ENCODE peak calls at places on chromosomes 5 and 9, in nine cellular contexts. O is astrocyte, U is lung, W is Caco-2, X is mesothelial cell of epicardium, N is endothelial cell, K is coronary artery, H is fibroblast of pulmonary artery, S is lower leg skin. C is an unnamed sample.

GRCh38 chr9:25453876-25454275 is 224.4 kb downstream of the TUSC1 start:
- DNase-seq in O (no peak), U (no peak), W (no peak), X (no peak), N (no peak), K (no peak), H (no peak), S (no peak), C (no peak)

GRCh38 chr5:61304611-61305369 is 27.3 kb upstream of the ZSWIM6 start:
- DNase-seq in O (peak), U (peak), W (peak), X (no peak), N (no peak), K (no peak), H (peak), S (no peak), C (no peak)

GRCh38 chr5:77518304-77518703 is 26.2 kb upstream of the WDR41 start:
- DNase-seq in O (peak), U (no peak), W (no peak), X (no peak), N (no peak), K (no peak), H (peak), S (no peak), C (no peak)

GRCh38 chr5:78920604-78921003 is 64.5 kb downstream of the ARSB start:
- DNase-seq in O (peak), U (no peak), W (peak), X (no peak), N (no peak), K (no peak), H (peak), S (no peak), C (no peak)

GRCh38 chr9:120110520-120110919 is 469.4 kb downstream of the CDK5RAP2 start:
- DNase-seq in O (no peak), U (no peak), W (no peak), X (no peak), N (no peak), K (peak), H (no peak), S (no peak), C (no peak)

GRCh38 chr5:23507278-23507685 is at the start of gene PRDM9:
- DNase-seq in O (no peak), U (peak), W (no peak), X (no peak), N (no peak), K (no peak), H (peak), S (no peak), C (no peak)

GRCh38 chr5:152905286-152905685 is 500.2 kb upstream of the NMUR2 start:
- DNase-seq in O (no peak), U (no peak), W (no peak), X (no peak), N (no peak), K (no peak), H (no peak), S (no peak), C (no peak)

GRCh38 chr5:15320896-15321295 is 179.1 kb upstream of the FBXL7 start:
- DNase-seq in O (no peak), U (no peak), W (no peak), X (no peak), N (no peak), K (no peak), H (no peak), S (no peak), C (no peak)

GRCh38 chr9:133492061-133493021 is 13.4 kb upstream of the SLC2A6 start:
- DNase-seq in O (no peak), U (no peak), W (no peak), X (no peak), N (no peak), K (no peak), H (no peak), S (no peak), C (no peak)

GRCh38 chr9:19999491-20000057 is 210.7 kb upstream of the SLC24A2 start:
- DNase-seq in O (peak), U (no peak), W (no peak), X (no peak), N (no peak), K (no peak), H (peak), S (no peak), C (no peak)

GRCh38 chr5:173334808-173335207 is 6.6 kb upstream of the STC2 start:
- DNase-seq in O (no peak), U (no peak), W (no peak), X (no peak), N (no peak), K (no peak), H (peak), S (no peak), C (no peak)

GRCh38 chr5:143514915-143515314 is 111.4 kb upstream of the NR3C1 start:
- DNase-seq in O (peak), U (no peak), W (no peak), X (no peak), N (no peak), K (no peak), H (no peak), S (no peak), C (no peak)

GRCh38 chr5:54990751-54991349 is 5.5 kb upstream of the ESM1 start:
- DNase-seq in O (peak), U (no peak), W (no peak), X (no peak), N (no peak), K (no peak), H (peak), S (no peak), C (no peak)

GRCh38 chr5:73093943-73094342 is 26.4 kb upstream of the TMEM171 start:
- DNase-seq in O (peak), U (no peak), W (no peak), X (no peak), N (no peak), K (no peak), H (peak), S (no peak), C (no peak)

GRCh38 chr5:54301215-54301614 is 9.2 kb downstream of the ARL15 start:
- DNase-seq in O (no peak), U (no peak), W (no peak), X (no peak), N (no peak), K (no peak), H (no peak), S (no peak), C (no peak)

GRCh38 chr5:38899936-38900335 is 54.1 kb downstream of the OSMR start:
- DNase-seq in O (no peak), U (no peak), W (no peak), X (no peak), N (no peak), K (no peak), H (no peak), S (no peak), C (no peak)
- TF ChIP-seq CTCF in O (no peak), U (no peak), W (no peak), X (no peak), N (no peak), K (no peak), H (no peak), S (no peak), C (no peak)

DNA sequence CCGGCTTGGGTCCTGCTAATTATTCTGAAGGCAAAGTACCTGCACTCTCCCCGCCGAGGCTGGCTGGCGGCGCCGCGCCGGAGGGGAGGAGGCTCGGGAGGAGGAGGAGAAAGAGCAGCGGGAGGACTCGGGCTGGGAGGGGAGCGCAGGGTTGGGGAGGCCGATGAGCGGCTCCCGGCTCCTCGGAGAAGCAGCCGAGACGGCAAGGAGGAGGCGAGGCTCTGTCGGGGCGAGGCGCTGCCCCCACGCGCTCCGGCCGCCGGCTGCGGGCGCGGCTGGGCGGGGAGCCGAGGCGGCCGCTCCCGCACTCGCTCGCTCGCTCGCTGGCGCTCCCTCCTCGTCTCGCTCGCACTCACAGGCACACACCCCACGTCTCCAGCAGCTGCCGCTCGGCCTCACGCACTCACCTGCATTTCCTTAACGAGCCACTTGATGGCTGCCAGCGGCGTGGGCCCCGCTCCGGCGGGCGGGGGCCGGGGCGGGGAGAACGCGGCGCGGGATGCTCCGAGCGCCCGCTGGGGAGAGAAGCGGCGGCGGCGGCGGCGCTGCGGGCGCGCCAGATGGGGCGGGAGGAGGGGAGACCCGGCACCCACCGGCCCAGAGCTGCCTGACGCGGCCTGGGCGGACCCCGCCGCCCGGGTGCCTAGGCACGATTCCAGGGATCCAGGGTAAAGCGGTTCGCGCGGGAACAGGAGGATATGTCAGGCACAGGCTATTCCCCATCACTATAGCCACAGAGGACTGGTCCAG is at the start of gene PTPRD:
- DNase-seq in O (peak), U (peak), W (peak), X (peak), N (peak), K (no peak), H (peak), S (no peak), C (no peak)
- TF ChIP-seq CTCF in O (no peak), U (no peak), W (no peak), X (no peak), N (peak), K (no peak), H (no peak), S (no peak), C (peak)

GRCh38 chr5:38258319-38259061 is at the start of gene EGFLAM:
- DNase-seq in O (no peak), U (no peak), W (peak), X (peak), N (peak), K (no peak), H (no peak), S (no peak), C (no peak)
- TF ChIP-seq CTCF in O (no peak), U (no peak), W (no peak), X (peak), N (no peak), K (no peak), H (no peak), S (no peak), C (peak)

GRCh38 chr5:30197662-30198061 is 995.8 kb upstream of the CDH6 start:
- DNase-seq in O (no peak), U (no peak), W (no peak), X (no peak), N (no peak), K (no peak), H (no peak), S (no peak), C (no peak)
- TF ChIP-seq CTCF in O (no peak), U (no peak), W (no peak), X (no peak), N (no peak), K (no peak), H (no peak), S (no peak), C (no peak)

DNA sequence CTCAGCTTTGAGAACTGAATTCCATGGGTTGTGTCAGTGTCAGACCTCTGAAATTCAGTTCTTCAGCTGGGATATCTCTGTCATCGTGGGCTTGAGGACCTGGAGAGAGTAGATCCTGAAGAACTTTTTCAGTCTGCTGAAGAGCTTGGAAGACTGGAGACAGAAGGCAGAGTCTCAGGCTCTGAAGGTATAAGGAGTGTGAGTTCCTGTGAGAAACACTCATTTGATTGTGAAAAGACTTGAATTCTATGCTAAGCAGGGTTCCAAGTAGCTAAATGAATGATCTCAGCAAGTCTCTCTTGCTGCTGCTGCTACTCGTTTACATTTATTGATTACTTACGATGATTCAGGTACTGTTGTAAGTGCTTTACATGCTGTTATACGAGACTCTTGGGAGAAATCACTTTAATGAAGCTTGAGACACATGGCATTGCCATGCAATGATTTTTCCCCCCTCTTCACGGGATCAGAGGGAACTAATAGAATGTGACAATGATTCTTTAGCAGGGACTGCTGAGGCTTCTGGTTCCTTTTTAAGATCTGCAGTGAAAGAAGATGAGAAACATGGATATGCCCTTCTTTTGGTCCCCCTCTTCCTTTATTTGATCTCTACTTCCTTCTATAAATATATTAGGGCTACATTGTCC is 63.8 kb downstream of the PTTG1 start:
- DNase-seq in O (no peak), U (no peak), W (no peak), X (no peak), N (no peak), K (no peak), H (no peak), S (no peak), C (no peak)
- TF ChIP-seq CTCF in O (no peak), U (no peak), W (no peak), X (no peak), N (no peak), K (no peak), H (no peak), S (no peak), C (no peak)

DNA sequence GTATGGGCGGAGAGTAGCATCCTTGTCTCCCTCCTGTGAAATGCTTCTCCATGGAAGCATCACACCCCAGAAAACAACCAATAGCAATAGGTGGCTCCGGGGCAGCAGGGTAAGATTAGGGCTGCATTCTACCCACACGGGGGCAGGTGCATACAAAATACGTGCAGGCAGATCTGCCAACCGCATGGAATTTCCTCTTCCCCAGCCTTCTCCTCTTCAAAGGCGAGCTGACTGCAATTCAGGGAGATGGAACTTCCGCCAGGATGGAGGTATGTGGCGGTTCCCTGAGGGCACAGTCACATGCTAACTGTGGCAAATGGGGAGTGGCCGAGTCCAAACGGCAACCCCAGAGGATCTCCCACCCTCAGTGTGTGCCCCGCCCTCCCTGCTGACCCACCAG is 81.5 kb downstream of the LMNB1 start:
- DNase-seq in O (no peak), U (no peak), W (peak), X (no peak), N (peak), K (no peak), H (no peak), S (no peak), C (peak)
- TF ChIP-seq CTCF in O (no peak), U (no peak), W (no peak), X (no peak), N (no peak), K (no peak), H (no peak), S (no peak), C (no peak)

DNA sequence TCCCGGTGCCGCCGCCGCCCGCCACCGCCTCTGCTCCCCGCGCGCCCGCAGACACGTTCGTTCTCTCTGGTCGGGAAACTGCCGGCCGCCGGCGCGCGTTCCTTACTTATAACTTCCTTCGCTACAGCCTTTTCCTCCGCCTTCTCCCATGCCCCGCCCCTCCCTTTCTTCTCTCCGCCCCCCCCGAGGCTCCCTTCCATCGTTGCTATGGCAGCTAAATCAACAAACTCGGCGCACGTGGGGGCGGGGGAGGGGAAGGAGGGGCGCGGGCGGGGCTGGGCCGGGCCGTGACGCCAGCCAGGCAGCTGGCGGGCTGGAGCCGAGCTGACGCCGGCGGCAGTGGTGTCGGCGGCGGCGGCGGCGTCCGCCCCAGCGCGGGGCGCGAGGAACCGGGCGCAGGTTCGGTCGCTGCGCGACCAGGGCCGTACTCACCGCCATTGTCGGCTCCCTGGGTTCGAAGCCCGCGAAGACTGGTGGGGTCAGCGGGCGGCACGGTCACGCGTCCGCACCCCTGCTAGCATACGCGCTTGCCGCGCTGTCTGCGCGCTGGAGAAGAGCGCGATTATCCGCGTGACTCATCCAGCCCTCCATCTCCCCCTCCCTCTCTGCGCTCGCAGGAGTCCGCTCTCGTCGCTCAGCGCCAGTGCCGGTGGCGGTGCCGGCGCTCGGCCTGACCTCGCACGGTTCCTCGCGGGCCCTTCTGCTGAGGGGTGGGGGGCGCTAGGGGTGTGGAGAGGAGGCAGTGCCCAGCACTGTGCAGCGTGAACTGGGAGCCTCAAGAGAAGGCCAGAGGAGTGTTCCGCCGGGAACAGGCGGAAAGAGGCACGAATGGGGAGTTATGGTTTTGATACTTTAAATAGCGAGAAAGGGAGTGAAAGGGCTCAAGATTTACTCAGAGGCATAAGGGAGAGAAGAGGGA is at the start of gene KLF4:
- DNase-seq in O (peak), U (peak), W (peak), X (peak), N (peak), K (peak), H (peak), S (peak), C (peak)
- TF ChIP-seq CTCF in O (no peak), U (no peak), W (no peak), X (no peak), N (no peak), K (no peak), H (no peak), S (no peak), C (no peak)

GRCh38 chr9:99511723-99512122 is 289.6 kb downstream of the SEC61B start:
- DNase-seq in O (no peak), U (no peak), W (no peak), X (no peak), N (no peak), K (no peak), H (no peak), S (no peak), C (peak)
- TF ChIP-seq CTCF in O (no peak), U (no peak), W (no peak), X (no peak), N (no peak), K (no peak), H (no peak), S (no peak), C (no peak)

GRCh38 chr5:150710165-150710564 is 9.3 kb upstream of the RBM22 start:
- DNase-seq in O (no peak), U (no peak), W (no peak), X (no peak), N (no peak), K (no peak), H (peak), S (no peak), C (no peak)
- TF ChIP-seq CTCF in O (peak), U (no peak), W (no peak), X (no peak), N (no peak), K (no peak), H (peak), S (no peak), C (no peak)

GRCh38 chr5:5881294-5881693 is 458.8 kb downstream of the ICE1 start:
- DNase-seq in O (no peak), U (no peak), W (no peak), X (no peak), N (peak), K (no peak), H (no peak), S (no peak), C (peak)
- TF ChIP-seq CTCF in O (no peak), U (no peak), W (no peak), X (no peak), N (no peak), K (no peak), H (no peak), S (no peak), C (no peak)

C was measured in esophagus muscularis mucosa.